ENCODE peak calls at places on chromosome 9, in ten cellular contexts. B is testis; C is breast epithelium; W is PC-9; E is glutamatergic neuron; A is CD8-positive, alpha-beta T cell; J is HCT116; L is pancreas; Z is upper lobe of right lung; Y is foreskin fibroblast. U is an unnamed sample.

GRCh38 chr9:88075966-88076285 is 62.3 kb downstream of the SPATA31C2 start:
- DNase-seq in C (no peak), W (peak), E (no peak), B (no peak), L (no peak), J (no peak), Z (no peak), A (no peak), Y (no peak), U (no peak)

GRCh38 chr9:37820142-37820541 is 19.5 kb downstream of the DCAF10 start:
- DNase-seq in Z (no peak), L (no peak), A (no peak), C (no peak), J (no peak), B (no peak), Y (no peak), E (no peak), W (no peak), U (no peak)

GRCh38 chr9:95552814-95553546 is 36.2 kb upstream of the PTCH1 start:
- DNase-seq in Z (no peak), E (peak), B (peak), W (no peak), J (no peak), Y (no peak), L (peak), C (no peak), A (peak), U (peak)

GRCh38 chr9:2817987-2818386 is 25.9 kb downstream of the PUM3 start:
- DNase-seq in Z (no peak), B (no peak), C (no peak), W (no peak), J (no peak), E (no peak), L (no peak), Y (peak), A (no peak), U (no peak)

GRCh38 chr9:132181796-132182521 is 20.1 kb downstream of the NTNG2 start:
- DNase-seq in Z (no peak), E (peak), B (peak), W (no peak), L (no peak), A (no peak), Y (peak), C (no peak), J (no peak), U (peak)

GRCh38 chr9:104780796-104781395 is 17.0 kb downstream of the NIPSNAP3B start:
- DNase-seq in E (no peak), J (peak), C (no peak), W (no peak), Y (peak), Z (no peak), A (no peak), L (no peak), B (no peak), U (no peak)

GRCh38 chr9:281753-282645 is 67.3 kb downstream of the DOCK8 start:
- DNase-seq in E (no peak), L (no peak), B (no peak), W (no peak), J (no peak), C (no peak), Y (no peak), Z (no peak), A (peak), U (no peak)

GRCh38 chr9:113210815-113211214 is 10.3 kb downstream of the FKBP15 start:
- DNase-seq in C (no peak), W (no peak), E (no peak), J (no peak), L (no peak), A (no peak), Y (no peak), B (peak), Z (no peak), U (no peak)

GRCh38 chr9:85246566-85246965 is 495.2 kb downstream of the AGTPBP1 start:
- DNase-seq in Y (no peak), L (no peak), B (no peak), Z (no peak), J (no peak), C (no peak), W (no peak), A (no peak), E (peak), U (no peak)

GRCh38 chr9:128550770-128551651 is 1.4 kb upstream of the SPTAN1 start:
- DNase-seq in E (peak), Y (peak), C (no peak), B (peak), L (no peak), W (peak), J (no peak), Z (no peak), A (no peak), U (peak)

GRCh38 chr9:10605388-10605787 is 7.4 kb downstream of the PTPRD start:
- DNase-seq in B (no peak), E (no peak), J (no peak), L (no peak), W (no peak), A (no peak), Z (no peak), Y (no peak), C (no peak), U (no peak)

GRCh38 chr9:126357074-126357473 is 30.4 kb downstream of the MVB12B start:
- DNase-seq in C (no peak), E (no peak), B (no peak), L (no peak), Y (no peak), Z (no peak), A (no peak), W (no peak), J (no peak), U (no peak)

GRCh38 chr9:79800578-79800977 is 228.8 kb downstream of the TLE4 start:
- DNase-seq in C (no peak), J (no peak), W (no peak), A (no peak), Y (peak), B (no peak), Z (no peak), L (no peak), E (no peak), U (no peak)

GRCh38 chr9:19533373-19533772 is 124.6 kb downstream of the ACER2 start:
- DNase-seq in Z (no peak), A (no peak), L (no peak), J (no peak), E (no peak), Y (peak), C (no peak), W (no peak), B (no peak), U (no peak)

GRCh38 chr9:69919461-69920061 is 98.9 kb downstream of the CFAP95 start:
- DNase-seq in J (peak), A (no peak), Z (no peak), L (no peak), E (no peak), Y (peak), C (no peak), W (peak), B (no peak), U (peak)

GRCh38 chr9:3842839-3843238 is 317.0 kb upstream of the RFX3 start:
- DNase-seq in C (no peak), E (no peak), Z (no peak), B (no peak), Y (no peak), J (no peak), W (no peak), A (no peak), L (no peak), U (no peak)

GRCh38 chr9:116322521-116322920 is 168.9 kb downstream of the PAPPA start:
- DNase-seq in A (no peak), Y (peak), C (no peak), J (no peak), E (no peak), W (no peak), B (no peak), L (no peak), Z (no peak), U (no peak)

GRCh38 chr9:134864821-134865190 is 15.8 kb upstream of the FCN2 start:
- DNase-seq in W (no peak), Y (no peak), Z (no peak), L (no peak), C (no peak), B (peak), A (no peak), J (no peak), E (no peak), U (no peak)

DNA sequence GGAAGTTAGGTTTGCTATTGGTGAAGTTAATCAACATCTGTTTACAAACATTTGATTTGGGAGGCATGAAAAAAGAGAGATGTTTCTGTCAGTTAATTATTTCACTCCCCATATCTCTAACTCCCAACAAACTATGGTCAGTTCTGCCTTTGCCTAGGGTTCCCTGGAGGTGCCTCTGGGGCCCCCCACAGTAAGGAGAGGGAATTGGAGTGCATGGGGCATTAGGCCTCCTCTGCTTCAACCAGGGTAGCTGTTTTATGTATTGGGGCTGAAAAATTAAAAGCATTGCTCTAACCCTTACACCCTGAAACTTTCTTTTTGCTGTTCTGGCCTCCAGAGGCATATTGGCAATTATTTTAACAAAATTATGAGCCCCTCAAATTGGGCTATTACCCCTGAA is 32.3 kb downstream of the RUSC2 start:
- DNase-seq in L (no peak), A (no peak), C (no peak), E (no peak), J (no peak), W (no peak), Y (no peak), B (no peak), Z (no peak), U (no peak)
- TF ChIP-seq CTCF in L (no peak), A (no peak), C (no peak), E (no peak), J (no peak), W (no peak), Y (no peak), B (no peak), Z (peak), U (no peak)

GRCh38 chr9:89095755-89096154 is 82.9 kb downstream of the SHC3 start:
- DNase-seq in B (peak), L (no peak), C (no peak), J (no peak), A (no peak), E (no peak), Z (no peak), Y (peak), W (no peak), U (no peak)

GRCh38 chr9:89093201-89093600 is 85.4 kb downstream of the SHC3 start:
- DNase-seq in E (no peak), B (no peak), A (no peak), L (no peak), Z (no peak), J (no peak), W (no peak), C (no peak), Y (no peak), U (no peak)

GRCh38 chr9:89097219-89097618 is 81.4 kb downstream of the SHC3 start:
- DNase-seq in W (no peak), Y (peak), L (no peak), C (no peak), A (no peak), B (no peak), J (no peak), Z (no peak), E (no peak), U (no peak)

DNA sequence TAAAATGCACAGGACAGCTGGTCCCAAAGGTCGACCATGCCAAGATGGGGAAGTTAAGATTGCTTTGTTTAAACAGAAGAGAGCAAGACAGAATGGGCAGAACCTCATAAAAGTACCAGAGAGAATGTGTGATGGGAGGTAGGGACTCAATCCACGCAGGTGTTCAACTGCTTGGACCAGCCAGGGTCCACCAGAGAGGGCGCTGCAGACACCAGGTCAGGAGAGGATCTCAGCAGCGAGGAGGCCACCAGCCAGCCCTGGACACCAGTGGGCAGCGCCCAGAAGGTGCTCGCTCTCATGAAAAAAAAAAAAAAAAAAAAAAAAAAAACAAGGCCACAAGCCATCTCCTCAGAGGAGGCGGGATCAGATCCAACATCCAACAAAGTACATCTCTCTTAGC is 81.8 kb downstream of the SHC3 start:
- DNase-seq in J (no peak), W (no peak), C (no peak), L (no peak), A (no peak), Y (no peak), E (no peak), B (no peak), Z (no peak), U (no peak)
- TF ChIP-seq CTCF in J (no peak), W (no peak), C (no peak), L (no peak), A (no peak), Y (no peak), E (no peak), B (no peak), Z (no peak), U (no peak)

GRCh38 chr9:13291718-13292117 is 12.2 kb upstream of the MPDZ start:
- DNase-seq in E (no peak), A (no peak), W (no peak), Z (no peak), J (no peak), B (no peak), L (no peak), C (no peak), Y (no peak), U (no peak)
- TF ChIP-seq CTCF in E (peak), A (no peak), W (no peak), Z (no peak), J (no peak), B (no peak), L (no peak), C (no peak), Y (no peak), U (no peak)

DNA sequence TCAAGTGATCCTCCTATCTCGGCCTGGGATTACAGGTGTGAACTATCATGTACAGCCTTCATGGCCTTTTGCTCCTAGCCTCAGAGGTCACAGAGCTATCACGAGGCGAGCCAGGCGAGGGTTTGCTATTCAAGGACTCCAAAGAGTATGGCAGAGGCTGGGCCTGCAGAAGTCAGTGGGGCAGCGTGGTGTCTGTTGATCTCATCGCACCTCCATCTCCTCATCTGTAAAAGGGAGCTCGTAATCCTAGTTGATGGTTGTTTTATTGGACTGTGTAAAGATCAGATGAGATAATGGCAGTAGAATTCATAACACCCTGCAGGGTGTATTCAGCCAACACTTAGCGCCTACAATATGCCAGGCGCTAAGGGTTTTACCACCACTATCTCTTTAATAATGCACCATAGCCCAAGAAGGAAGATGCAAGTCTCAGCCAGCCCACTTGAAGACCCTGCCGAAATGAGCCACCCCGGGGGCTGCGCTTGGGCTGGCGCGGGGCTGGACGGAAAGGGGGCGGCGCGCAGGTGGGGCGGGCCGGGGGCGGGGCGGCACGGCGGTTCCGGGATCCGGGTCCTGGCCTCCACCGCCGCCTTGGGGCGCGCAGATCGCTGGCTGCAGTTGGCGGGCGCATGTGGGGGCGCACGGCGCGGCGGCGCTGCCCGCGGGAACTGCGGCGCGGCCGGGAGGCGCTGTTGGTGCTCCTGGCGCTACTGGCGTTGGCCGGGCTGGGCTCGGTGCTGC is at the start of gene GALNT12:
- DNase-seq in J (no peak), E (peak), C (no peak), Z (peak), Y (peak), B (no peak), L (peak), W (peak), A (peak), U (peak)
- TF ChIP-seq CTCF in J (no peak), E (no peak), C (no peak), Z (no peak), Y (no peak), B (no peak), L (no peak), W (no peak), A (no peak), U (no peak)

DNA sequence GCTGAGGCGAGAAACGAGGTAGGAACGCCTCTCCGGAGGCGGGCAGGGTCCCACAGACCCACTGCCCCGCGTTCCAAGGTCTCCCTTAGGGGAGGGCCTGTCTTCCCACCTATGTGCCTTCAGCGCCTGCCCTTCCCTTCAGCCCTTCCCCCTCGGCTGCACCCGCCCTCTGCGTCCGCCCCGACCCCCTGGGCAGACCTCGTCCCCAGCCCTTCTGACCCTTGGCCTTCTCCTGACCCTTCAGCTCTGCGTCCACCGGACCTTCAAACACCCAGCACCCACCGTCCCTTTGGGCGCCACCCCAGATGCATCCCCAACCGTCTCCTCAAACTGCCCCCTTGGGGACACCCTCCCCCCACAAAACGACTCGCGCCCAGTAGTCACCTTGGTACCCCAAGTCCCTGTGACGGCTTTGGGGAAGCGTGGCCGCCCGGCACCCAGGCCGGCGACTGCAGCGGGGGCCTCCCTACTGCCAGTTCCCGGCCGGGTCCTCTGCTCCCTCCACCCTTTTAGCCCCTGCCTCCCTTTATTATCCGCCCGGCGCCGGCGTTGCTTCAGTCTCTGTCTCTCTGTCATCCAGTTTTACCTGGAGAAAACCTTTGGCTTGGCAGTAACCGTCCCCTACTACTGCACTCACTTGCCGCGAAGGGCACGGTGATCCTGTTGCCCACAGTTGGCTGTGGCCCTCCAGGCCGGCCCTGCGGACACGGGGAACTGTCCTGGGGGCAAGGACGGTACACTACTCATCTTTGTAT is 421 bp downstream of the RUSC2 start:
- DNase-seq in A (no peak), W (peak), B (peak), J (no peak), C (peak), Y (peak), Z (no peak), L (no peak), E (peak), U (peak)
- TF ChIP-seq CTCF in A (no peak), W (no peak), B (no peak), J (no peak), C (no peak), Y (no peak), Z (no peak), L (no peak), E (no peak), U (no peak)

DNA sequence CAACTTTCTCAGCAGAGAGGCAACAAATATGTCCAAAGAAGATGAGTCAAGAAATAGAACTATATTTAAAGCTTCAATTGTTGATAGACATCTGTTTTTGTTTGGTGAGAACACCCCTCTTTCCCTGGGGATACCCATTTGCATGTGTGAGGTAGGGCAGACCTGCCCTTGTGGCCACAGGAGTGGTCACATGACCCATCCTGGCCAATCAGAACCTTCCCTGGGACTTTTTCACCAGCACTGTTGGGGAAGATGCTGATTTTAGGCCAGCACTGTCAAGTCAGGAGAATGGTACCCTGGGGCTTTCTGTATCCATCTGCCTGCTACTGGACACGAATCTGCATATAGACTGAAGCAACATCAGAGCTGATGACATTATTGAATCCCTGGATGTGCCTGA is 211.2 kb downstream of the CDK5RAP2 start:
- DNase-seq in B (no peak), L (no peak), J (no peak), Y (no peak), A (no peak), W (no peak), E (no peak), C (no peak), Z (no peak), U (no peak)
- TF ChIP-seq CTCF in B (no peak), L (no peak), J (no peak), Y (no peak), A (no peak), W (no peak), E (no peak), C (no peak), Z (no peak), U (no peak)

GRCh38 chr9:21056931-21057330 is 20.8 kb downstream of the IFNB1 start:
- DNase-seq in Z (no peak), E (no peak), C (no peak), A (no peak), W (no peak), J (no peak), B (no peak), Y (peak), L (no peak), U (no peak)

GRCh38 chr9:21060919-21061561 is 16.7 kb downstream of the IFNB1 start:
- DNase-seq in Y (peak), C (no peak), Z (no peak), A (no peak), W (no peak), E (no peak), B (no peak), J (no peak), L (no peak), U (no peak)
- TF ChIP-seq CTCF in Y (peak), C (no peak), Z (no peak), A (no peak), W (no peak), E (no peak), B (no peak), J (no peak), L (no peak), U (no peak)

GRCh38 chr9:93061260-93061751 is 2.8 kb downstream of the SUSD3 start:
- DNase-seq in W (no peak), B (no peak), A (no peak), Z (no peak), E (no peak), J (no peak), L (no peak), Y (no peak), C (no peak), U (no peak)

GRCh38 chr9:93059960-93060591 is 1.6 kb downstream of the SUSD3 start:
- DNase-seq in Y (no peak), W (no peak), A (no peak), C (no peak), L (no peak), E (no peak), Z (no peak), B (no peak), J (no peak), U (no peak)

GRCh38 chr9:93060746-93061259 is 2.3 kb downstream of the SUSD3 start:
- DNase-seq in Y (peak), L (no peak), C (no peak), J (no peak), E (no peak), A (no peak), W (no peak), B (peak), Z (no peak), U (no peak)

GRCh38 chr9:93062364-93062763 is 3.9 kb downstream of the SUSD3 start:
- DNase-seq in J (no peak), E (peak), W (no peak), A (no peak), B (no peak), C (no peak), L (no peak), Y (no peak), Z (no peak), U (no peak)

GRCh38 chr9:93061791-93062299 is 3.3 kb downstream of the SUSD3 start:
- DNase-seq in E (peak), B (peak), W (no peak), J (no peak), Y (no peak), L (no peak), Z (no peak), C (no peak), A (no peak), U (no peak)
- TF ChIP-seq CTCF in E (no peak), B (no peak), W (no peak), J (no peak), Y (no peak), L (no peak), Z (no peak), C (no peak), A (no peak), U (no peak)